ENCODE peak calls at places on chromosomes 12 and 14, in eight cellular contexts. One of them, this sample, is unnamed.

GRCh38 chr12:2804390-2805145 is 7.9 kb upstream of the ITFG2 start:
- DNase-seq in heart left ventricle: peak
- DNase-seq in NCI-H1092 treated with DMSO at 0.1 percent for 48 hours: no peak
- DNase-seq in iPS-NIHi11: no peak
- DNase-seq in progenitor cell of endocrine pancreas: no peak
- DNase-seq in HFFc6: peak
- DNase-seq in AG08396: peak
- DNase-seq in stimulated activated CD4-positive, alpha-beta T cell treated with anti-CD3 and anti-CD28 coated beads, Interleukin-2, amount 100 ng/mL, for 24 hours: no peak
- DNase-seq in this sample: peak

GRCh38 chr14:63918411-63918810 is 65.6 kb downstream of the SYNE2 start:
- DNase-seq in heart left ventricle: no peak
- DNase-seq in NCI-H1092 treated with DMSO at 0.1 percent for 48 hours: no peak
- DNase-seq in iPS-NIHi11: no peak
- DNase-seq in progenitor cell of endocrine pancreas: no peak
- DNase-seq in HFFc6: no peak
- DNase-seq in AG08396: no peak
- DNase-seq in stimulated activated CD4-positive, alpha-beta T cell treated with anti-CD3 and anti-CD28 coated beads, Interleukin-2, amount 100 ng/mL, for 24 hours: no peak
- DNase-seq in this sample: no peak

GRCh38 chr14:31059152-31059924 is 33.2 kb upstream of the STRN3 start:
- DNase-seq in heart left ventricle: peak
- DNase-seq in NCI-H1092 treated with DMSO at 0.1 percent for 48 hours: no peak
- DNase-seq in iPS-NIHi11: peak
- DNase-seq in progenitor cell of endocrine pancreas: no peak
- DNase-seq in HFFc6: peak
- DNase-seq in AG08396: peak
- DNase-seq in stimulated activated CD4-positive, alpha-beta T cell treated with anti-CD3 and anti-CD28 coated beads, Interleukin-2, amount 100 ng/mL, for 24 hours: no peak
- DNase-seq in this sample: no peak

GRCh38 chr14:20429801-20430669 is 5.9 kb downstream of the KLHL33 start:
- DNase-seq in heart left ventricle: no peak
- DNase-seq in NCI-H1092 treated with DMSO at 0.1 percent for 48 hours: peak
- DNase-seq in iPS-NIHi11: no peak
- DNase-seq in progenitor cell of endocrine pancreas: no peak
- DNase-seq in HFFc6: no peak
- DNase-seq in AG08396: no peak
- DNase-seq in stimulated activated CD4-positive, alpha-beta T cell treated with anti-CD3 and anti-CD28 coated beads, Interleukin-2, amount 100 ng/mL, for 24 hours: no peak
- DNase-seq in this sample: peak

GRCh38 chr14:87805315-87805723 is 187.7 kb downstream of the GALC start:
- DNase-seq in heart left ventricle: peak
- DNase-seq in NCI-H1092 treated with DMSO at 0.1 percent for 48 hours: peak
- DNase-seq in iPS-NIHi11: peak
- DNase-seq in progenitor cell of endocrine pancreas: no peak
- DNase-seq in HFFc6: peak
- DNase-seq in AG08396: peak
- DNase-seq in stimulated activated CD4-positive, alpha-beta T cell treated with anti-CD3 and anti-CD28 coated beads, Interleukin-2, amount 100 ng/mL, for 24 hours: peak
- DNase-seq in this sample: no peak

GRCh38 chr14:104298458-104298857 is 160.1 kb downstream of the KIF26A start:
- DNase-seq in heart left ventricle: no peak
- DNase-seq in NCI-H1092 treated with DMSO at 0.1 percent for 48 hours: no peak
- DNase-seq in iPS-NIHi11: no peak
- DNase-seq in progenitor cell of endocrine pancreas: no peak
- DNase-seq in HFFc6: no peak
- DNase-seq in AG08396: no peak
- DNase-seq in stimulated activated CD4-positive, alpha-beta T cell treated with anti-CD3 and anti-CD28 coated beads, Interleukin-2, amount 100 ng/mL, for 24 hours: no peak
- DNase-seq in this sample: no peak

GRCh38 chr12:106300761-106301160 is 1.8 kb upstream of the TCP11L2 start:
- DNase-seq in heart left ventricle: no peak
- DNase-seq in NCI-H1092 treated with DMSO at 0.1 percent for 48 hours: no peak
- DNase-seq in iPS-NIHi11: no peak
- DNase-seq in progenitor cell of endocrine pancreas: no peak
- DNase-seq in HFFc6: no peak
- DNase-seq in AG08396: no peak
- DNase-seq in stimulated activated CD4-positive, alpha-beta T cell treated with anti-CD3 and anti-CD28 coated beads, Interleukin-2, amount 100 ng/mL, for 24 hours: no peak
- DNase-seq in this sample: no peak

GRCh38 chr12:88529531-88530488 is 50.5 kb downstream of the KITLG start:
- DNase-seq in heart left ventricle: no peak
- DNase-seq in NCI-H1092 treated with DMSO at 0.1 percent for 48 hours: peak
- DNase-seq in iPS-NIHi11: no peak
- DNase-seq in progenitor cell of endocrine pancreas: no peak
- DNase-seq in HFFc6: no peak
- DNase-seq in AG08396: no peak
- DNase-seq in stimulated activated CD4-positive, alpha-beta T cell treated with anti-CD3 and anti-CD28 coated beads, Interleukin-2, amount 100 ng/mL, for 24 hours: no peak
- DNase-seq in this sample: no peak

GRCh38 chr14:58287607-58288042 is 10.7 kb upstream of the ARID4A start:
- DNase-seq in heart left ventricle: no peak
- DNase-seq in NCI-H1092 treated with DMSO at 0.1 percent for 48 hours: no peak
- DNase-seq in iPS-NIHi11: no peak
- DNase-seq in progenitor cell of endocrine pancreas: no peak
- DNase-seq in HFFc6: no peak
- DNase-seq in AG08396: no peak
- DNase-seq in stimulated activated CD4-positive, alpha-beta T cell treated with anti-CD3 and anti-CD28 coated beads, Interleukin-2, amount 100 ng/mL, for 24 hours: no peak
- DNase-seq in this sample: no peak

GRCh38 chr12:55706840-55707671 is 648 bp downstream of the ITGA7 start:
- DNase-seq in heart left ventricle: peak
- DNase-seq in NCI-H1092 treated with DMSO at 0.1 percent for 48 hours: no peak
- DNase-seq in iPS-NIHi11: peak
- DNase-seq in progenitor cell of endocrine pancreas: no peak
- DNase-seq in HFFc6: no peak
- DNase-seq in AG08396: no peak
- DNase-seq in stimulated activated CD4-positive, alpha-beta T cell treated with anti-CD3 and anti-CD28 coated beads, Interleukin-2, amount 100 ng/mL, for 24 hours: peak
- DNase-seq in this sample: no peak

GRCh38 chr14:62138593-62138992 is 376.4 kb downstream of the SNAPC1 start:
- DNase-seq in heart left ventricle: no peak
- DNase-seq in NCI-H1092 treated with DMSO at 0.1 percent for 48 hours: no peak
- DNase-seq in iPS-NIHi11: peak
- DNase-seq in progenitor cell of endocrine pancreas: no peak
- DNase-seq in HFFc6: no peak
- DNase-seq in AG08396: no peak
- DNase-seq in stimulated activated CD4-positive, alpha-beta T cell treated with anti-CD3 and anti-CD28 coated beads, Interleukin-2, amount 100 ng/mL, for 24 hours: no peak
- DNase-seq in this sample: no peak

GRCh38 chr14:55518391-55518790 is 61.6 kb upstream of the KTN1 start:
- DNase-seq in heart left ventricle: no peak
- DNase-seq in NCI-H1092 treated with DMSO at 0.1 percent for 48 hours: no peak
- DNase-seq in iPS-NIHi11: no peak
- DNase-seq in progenitor cell of endocrine pancreas: no peak
- DNase-seq in HFFc6: no peak
- DNase-seq in AG08396: no peak
- DNase-seq in stimulated activated CD4-positive, alpha-beta T cell treated with anti-CD3 and anti-CD28 coated beads, Interleukin-2, amount 100 ng/mL, for 24 hours: no peak
- DNase-seq in this sample: no peak

GRCh38 chr12:19912996-19913395 is 455.3 kb upstream of the PDE3A start:
- DNase-seq in heart left ventricle: peak
- DNase-seq in NCI-H1092 treated with DMSO at 0.1 percent for 48 hours: no peak
- DNase-seq in iPS-NIHi11: no peak
- DNase-seq in progenitor cell of endocrine pancreas: no peak
- DNase-seq in HFFc6: no peak
- DNase-seq in AG08396: no peak
- DNase-seq in stimulated activated CD4-positive, alpha-beta T cell treated with anti-CD3 and anti-CD28 coated beads, Interleukin-2, amount 100 ng/mL, for 24 hours: no peak
- DNase-seq in this sample: no peak

GRCh38 chr12:74339211-74339610 is 198.4 kb upstream of the ATXN7L3B start:
- DNase-seq in heart left ventricle: no peak
- DNase-seq in NCI-H1092 treated with DMSO at 0.1 percent for 48 hours: no peak
- DNase-seq in iPS-NIHi11: no peak
- DNase-seq in progenitor cell of endocrine pancreas: no peak
- DNase-seq in HFFc6: no peak
- DNase-seq in AG08396: no peak
- DNase-seq in stimulated activated CD4-positive, alpha-beta T cell treated with anti-CD3 and anti-CD28 coated beads, Interleukin-2, amount 100 ng/mL, for 24 hours: no peak
- DNase-seq in this sample: no peak

GRCh38 chr12:68349083-68349700 is 17.0 kb upstream of the MDM1 start:
- DNase-seq in heart left ventricle: no peak
- DNase-seq in NCI-H1092 treated with DMSO at 0.1 percent for 48 hours: peak
- DNase-seq in iPS-NIHi11: no peak
- DNase-seq in progenitor cell of endocrine pancreas: no peak
- DNase-seq in HFFc6: no peak
- DNase-seq in AG08396: no peak
- DNase-seq in stimulated activated CD4-positive, alpha-beta T cell treated with anti-CD3 and anti-CD28 coated beads, Interleukin-2, amount 100 ng/mL, for 24 hours: no peak
- DNase-seq in this sample: peak

GRCh38 chr12:16492240-16492639 is 113.7 kb downstream of the LMO3 start:
- DNase-seq in heart left ventricle: no peak
- DNase-seq in NCI-H1092 treated with DMSO at 0.1 percent for 48 hours: no peak
- DNase-seq in iPS-NIHi11: peak
- DNase-seq in progenitor cell of endocrine pancreas: no peak
- DNase-seq in HFFc6: no peak
- DNase-seq in AG08396: no peak
- DNase-seq in stimulated activated CD4-positive, alpha-beta T cell treated with anti-CD3 and anti-CD28 coated beads, Interleukin-2, amount 100 ng/mL, for 24 hours: no peak
- DNase-seq in this sample: no peak

GRCh38 chr12:92075425-92075891 is 70.2 kb downstream of the BTG1 start:
- DNase-seq in heart left ventricle: no peak
- DNase-seq in NCI-H1092 treated with DMSO at 0.1 percent for 48 hours: no peak
- DNase-seq in iPS-NIHi11: no peak
- DNase-seq in progenitor cell of endocrine pancreas: no peak
- DNase-seq in HFFc6: peak
- DNase-seq in AG08396: peak
- DNase-seq in stimulated activated CD4-positive, alpha-beta T cell treated with anti-CD3 and anti-CD28 coated beads, Interleukin-2, amount 100 ng/mL, for 24 hours: no peak
- DNase-seq in this sample: peak

GRCh38 chr14:68807987-68808386 is 15.1 kb upstream of the ZFP36L1 start:
- DNase-seq in heart left ventricle: no peak
- DNase-seq in NCI-H1092 treated with DMSO at 0.1 percent for 48 hours: no peak
- DNase-seq in iPS-NIHi11: no peak
- DNase-seq in progenitor cell of endocrine pancreas: no peak
- DNase-seq in HFFc6: no peak
- DNase-seq in AG08396: no peak
- DNase-seq in stimulated activated CD4-positive, alpha-beta T cell treated with anti-CD3 and anti-CD28 coated beads, Interleukin-2, amount 100 ng/mL, for 24 hours: no peak
- DNase-seq in this sample: no peak

GRCh38 chr14:89947344-89947743 is 7.2 kb downstream of the EFCAB11 start:
- DNase-seq in heart left ventricle: no peak
- DNase-seq in NCI-H1092 treated with DMSO at 0.1 percent for 48 hours: no peak
- DNase-seq in iPS-NIHi11: no peak
- DNase-seq in progenitor cell of endocrine pancreas: no peak
- DNase-seq in HFFc6: no peak
- DNase-seq in AG08396: no peak
- DNase-seq in stimulated activated CD4-positive, alpha-beta T cell treated with anti-CD3 and anti-CD28 coated beads, Interleukin-2, amount 100 ng/mL, for 24 hours: no peak
- DNase-seq in this sample: no peak

GRCh38 chr12:132020292-132020691 is 70.5 kb downstream of the EP400 start:
- DNase-seq in heart left ventricle: no peak
- DNase-seq in NCI-H1092 treated with DMSO at 0.1 percent for 48 hours: no peak
- DNase-seq in iPS-NIHi11: no peak
- DNase-seq in progenitor cell of endocrine pancreas: no peak
- DNase-seq in HFFc6: no peak
- DNase-seq in AG08396: no peak
- DNase-seq in stimulated activated CD4-positive, alpha-beta T cell treated with anti-CD3 and anti-CD28 coated beads, Interleukin-2, amount 100 ng/mL, for 24 hours: no peak
- DNase-seq in this sample: no peak